ENCODE peak calls at places on chromosomes 3 and 15, in seven cellular contexts. A, O, H, M, Z, W and F are unnamed samples.

GRCh38 chr15:55627730-55628368 is 39.7 kb upstream of the PYGO1 start:
- DNase-seq in W (no peak), H (peak; percentile 13), M (peak; percentile 92), O (no peak), A (no peak), Z (no peak), F (no peak)

GRCh38 chr3:35404571-35404970 is 234.8 kb upstream of the ARPP21 start:
- DNase-seq in M (no peak), A (no peak), Z (no peak), H (no peak), W (no peak), O (no peak), F (no peak)

GRCh38 chr15:68315495-68316007 is 38.0 kb downstream of the FEM1B start:
- DNase-seq in M (no peak), H (no peak), W (no peak), A (no peak), O (peak; percentile 69), Z (no peak), F (no peak)

GRCh38 chr3:149936812-149937230 is 33.9 kb downstream of the PFN2 start:
- DNase-seq in M (peak; percentile 56), O (no peak), H (peak; percentile 59), Z (peak; percentile 1), W (peak; percentile 72), A (peak; percentile 40), F (no peak)

GRCh38 chr3:46012246-46012645 is 15.0 kb downstream of the XCR1 start:
- DNase-seq in Z (no peak), A (no peak), W (no peak), O (no peak), H (no peak), M (no peak), F (no peak)

GRCh38 chr3:134799393-134799792 is 4.3 kb downstream of the EPHB1 start:
- DNase-seq in O (no peak), H (no peak), A (no peak), Z (no peak), M (no peak), W (peak; percentile 7), F (no peak)

GRCh38 chr15:85667491-85668424 is 127.0 kb downstream of the KLHL25 start:
- DNase-seq in W (peak; percentile 59), O (no peak), H (peak; percentile 73), Z (peak; percentile 26), A (no peak), M (peak; percentile 95), F (no peak)

GRCh38 chr3:188812198-188812597 is 359.6 kb upstream of the TPRG1 start:
- DNase-seq in H (no peak), M (no peak), A (no peak), W (no peak), Z (no peak), O (no peak), F (no peak)

GRCh38 chr3:60017631-60018030 is 967.8 kb upstream of the CFAP20DC start:
- DNase-seq in Z (no peak), O (no peak), W (no peak), H (peak; percentile 77), A (no peak), M (no peak), F (no peak)

GRCh38 chr3:146589899-146590508 is 15.1 kb downstream of the PLSCR5 start:
- DNase-seq in W (no peak), H (peak; percentile 35), O (no peak), M (peak; percentile 60), A (no peak), Z (no peak), F (no peak)

GRCh38 chr3:35946121-35946856 is 307.0 kb downstream of the ARPP21 start:
- DNase-seq in H (no peak), O (no peak), Z (no peak), M (peak; percentile 43), W (no peak), A (no peak), F (no peak)

GRCh38 chr15:85480923-85481322 is 100.5 kb downstream of the AKAP13 start:
- DNase-seq in H (no peak), W (no peak), A (no peak), O (no peak), Z (no peak), M (no peak), F (no peak)

GRCh38 chr15:80265021-80265420 is 13.0 kb upstream of the CTXND1 start:
- DNase-seq in A (no peak), H (peak; percentile 63), W (no peak), O (no peak), Z (no peak), M (no peak), F (no peak)

GRCh38 chr3:55329849-55330248 is 157.3 kb downstream of the WNT5A start:
- DNase-seq in M (no peak), H (no peak), W (peak; percentile 4), Z (no peak), O (no peak), A (no peak), F (no peak)

GRCh38 chr3:52873433-52874159 is 23.8 kb downstream of the STIMATE start:
- DNase-seq in Z (no peak), M (peak; percentile 5), A (no peak), W (no peak), O (no peak), H (no peak), F (no peak)

GRCh38 chr15:39040861-39041260 is 476.2 kb upstream of the RASGRP1 start:
- DNase-seq in M (no peak), Z (no peak), W (no peak), A (no peak), H (no peak), O (no peak), F (no peak)

GRCh38 chr3:116473602-116474001 is 28.3 kb upstream of the LSAMP start:
- DNase-seq in Z (no peak), A (no peak), O (no peak), H (no peak), M (no peak), W (no peak), F (no peak)

GRCh38 chr15:99096173-99096893 is 8.5 kb upstream of the SYNM start:
- DNase-seq in M (no peak), W (no peak), O (no peak), H (no peak), Z (no peak), A (no peak), F (peak; percentile 54)

GRCh38 chr3:97952872-97953271 is 19.4 kb downstream of the RIOX2 start:
- DNase-seq in O (no peak), M (no peak), A (no peak), H (no peak), W (no peak), Z (no peak), F (no peak)

GRCh38 chr3:170651260-170651845 is 65.5 kb upstream of the SLC7A14 start:
- DNase-seq in O (no peak), Z (no peak), W (no peak), M (no peak), A (no peak), H (no peak), F (no peak)

GRCh38 chr3:176872771-176873209 is 324.5 kb downstream of the TBL1XR1 start:
- DNase-seq in Z (no peak), A (no peak), H (peak; percentile 75), O (no peak), W (no peak), M (peak; percentile 44), F (no peak)

GRCh38 chr3:168991813-168992212 is 671.7 kb downstream of the MECOM start:
- DNase-seq in M (no peak), H (no peak), Z (no peak), W (no peak), A (no peak), O (no peak), F (no peak)

GRCh38 chr3:161500057-161500836 is 3.6 kb downstream of the OTOL1 start:
- DNase-seq in H (no peak), A (no peak), O (no peak), Z (no peak), W (no peak), M (no peak), F (no peak)

GRCh38 chr3:4802903-4803302 is 176.3 kb upstream of the BHLHE40 start:
- DNase-seq in Z (no peak), H (no peak), M (no peak), O (no peak), W (no peak), A (no peak), F (no peak)

GRCh38 chr3:184563941-184564684 is 2.5 kb downstream of the EPHB3 start:
- DNase-seq in A (no peak), H (no peak), Z (no peak), W (no peak), M (no peak), O (no peak), F (no peak)

GRCh38 chr3:46845397-46845859 is 17.8 kb downstream of the MYL3 start:
- DNase-seq in H (no peak), Z (no peak), W (no peak), A (peak; percentile 89), M (no peak), O (no peak), F (peak; percentile 94)

GRCh38 chr15:57767526-57767925 is 61.0 kb downstream of the POLR2M start:
- DNase-seq in H (no peak), Z (no peak), A (no peak), W (no peak), M (no peak), O (no peak), F (no peak)

GRCh38 chr3:195197764-195198423 is 73.1 kb downstream of the XXYLT1 start:
- DNase-seq in W (no peak), A (no peak), O (no peak), Z (no peak), M (peak; percentile 42), H (no peak), F (no peak)

GRCh38 chr3:49238274-49239127 is 38.5 kb downstream of the C3orf62 start:
- DNase-seq in W (no peak), Z (no peak), A (no peak), H (no peak), O (no peak), M (no peak), F (no peak)

GRCh38 chr3:106299300-106300098 is 430.7 kb upstream of the CBLB start:
- DNase-seq in Z (no peak), A (no peak), M (peak; percentile 9), O (no peak), H (peak; percentile 39), W (no peak), F (no peak)